ENCODE peak calls at places on chromosomes 4 and X, in ten cellular contexts. One of them, this sample, is unnamed.

GRCh38 chr4:141102367-141102766 is 30.9 kb downstream of the RNF150 start:
- DNase-seq in uterus: no peak
- DNase-seq in stomach: no peak
- DNase-seq in brain microvascular endothelial cell: peak
- DNase-seq in kidney epithelial cell: peak
- DNase-seq in HFFc6: peak
- DNase-seq in GM10248: no peak
- DNase-seq in cardiac fibroblast: peak
- DNase-seq in lung: no peak
- DNase-seq in astrocyte: peak
- DNase-seq in this sample: peak

GRCh38 chr4:187235456-187236170 is 512.0 kb upstream of the FAT1 start:
- DNase-seq in uterus: no peak
- DNase-seq in stomach: no peak
- DNase-seq in brain microvascular endothelial cell: no peak
- DNase-seq in kidney epithelial cell: no peak
- DNase-seq in HFFc6: no peak
- DNase-seq in GM10248: no peak
- DNase-seq in cardiac fibroblast: no peak
- DNase-seq in lung: no peak
- DNase-seq in astrocyte: peak
- DNase-seq in this sample: no peak

GRCh38 chrX:92231391-92231790 is 452.2 kb downstream of the PCDH11X start:
- DNase-seq in uterus: no peak
- DNase-seq in stomach: no peak
- DNase-seq in brain microvascular endothelial cell: no peak
- DNase-seq in kidney epithelial cell: no peak
- DNase-seq in HFFc6: no peak
- DNase-seq in GM10248: no peak
- DNase-seq in cardiac fibroblast: no peak
- DNase-seq in lung: no peak
- DNase-seq in astrocyte: no peak
- DNase-seq in this sample: no peak

GRCh38 chr4:172985552-172985951 is 183.1 kb upstream of the GALNT7 start:
- DNase-seq in uterus: no peak
- DNase-seq in stomach: no peak
- DNase-seq in brain microvascular endothelial cell: no peak
- DNase-seq in kidney epithelial cell: no peak
- DNase-seq in HFFc6: no peak
- DNase-seq in GM10248: no peak
- DNase-seq in cardiac fibroblast: peak
- DNase-seq in lung: no peak
- DNase-seq in astrocyte: peak
- DNase-seq in this sample: peak

GRCh38 chr4:189021831-189022230 is 882.6 kb downstream of the TRIML1 start:
- DNase-seq in uterus: no peak
- DNase-seq in stomach: no peak
- DNase-seq in brain microvascular endothelial cell: peak
- DNase-seq in kidney epithelial cell: no peak
- DNase-seq in HFFc6: peak
- DNase-seq in GM10248: no peak
- DNase-seq in cardiac fibroblast: peak
- DNase-seq in lung: no peak
- DNase-seq in astrocyte: no peak
- DNase-seq in this sample: peak

GRCh38 chrX:44344687-44345086 is 1.2 kb upstream of the EFHC2 start:
- DNase-seq in uterus: no peak
- DNase-seq in stomach: no peak
- DNase-seq in brain microvascular endothelial cell: no peak
- DNase-seq in kidney epithelial cell: no peak
- DNase-seq in HFFc6: no peak
- DNase-seq in GM10248: no peak
- DNase-seq in cardiac fibroblast: no peak
- DNase-seq in lung: no peak
- DNase-seq in astrocyte: no peak
- DNase-seq in this sample: no peak

GRCh38 chrX:31845003-31845402 is 773.2 kb upstream of the FTHL17 start:
- DNase-seq in uterus: no peak
- DNase-seq in stomach: no peak
- DNase-seq in brain microvascular endothelial cell: peak
- DNase-seq in kidney epithelial cell: no peak
- DNase-seq in HFFc6: no peak
- DNase-seq in GM10248: no peak
- DNase-seq in cardiac fibroblast: peak
- DNase-seq in lung: no peak
- DNase-seq in astrocyte: peak
- DNase-seq in this sample: peak

GRCh38 chr4:77959566-77960338 is 97.1 kb downstream of the MRPL1 start:
- DNase-seq in uterus: no peak
- DNase-seq in stomach: no peak
- DNase-seq in brain microvascular endothelial cell: peak
- DNase-seq in kidney epithelial cell: peak
- DNase-seq in HFFc6: peak
- DNase-seq in GM10248: peak
- DNase-seq in cardiac fibroblast: peak
- DNase-seq in lung: no peak
- DNase-seq in astrocyte: peak
- DNase-seq in this sample: peak

GRCh38 chrX:130085551-130085986 is 24.7 kb downstream of the ELF4 start:
- DNase-seq in uterus: peak
- DNase-seq in stomach: no peak
- DNase-seq in brain microvascular endothelial cell: no peak
- DNase-seq in kidney epithelial cell: no peak
- DNase-seq in HFFc6: no peak
- DNase-seq in GM10248: no peak
- DNase-seq in cardiac fibroblast: peak
- DNase-seq in lung: no peak
- DNase-seq in astrocyte: no peak
- DNase-seq in this sample: peak

GRCh38 chr4:139457318-139457717 is 3.4 kb downstream of the RAB33B start:
- DNase-seq in uterus: no peak
- DNase-seq in stomach: no peak
- DNase-seq in brain microvascular endothelial cell: no peak
- DNase-seq in kidney epithelial cell: no peak
- DNase-seq in HFFc6: no peak
- DNase-seq in GM10248: no peak
- DNase-seq in cardiac fibroblast: no peak
- DNase-seq in lung: no peak
- DNase-seq in astrocyte: no peak
- DNase-seq in this sample: no peak

GRCh38 chr4:172042714-172043114 is 229.5 kb downstream of the GALNTL6 start:
- DNase-seq in uterus: no peak
- DNase-seq in stomach: no peak
- DNase-seq in brain microvascular endothelial cell: no peak
- DNase-seq in kidney epithelial cell: no peak
- DNase-seq in HFFc6: no peak
- DNase-seq in GM10248: no peak
- DNase-seq in cardiac fibroblast: peak
- DNase-seq in lung: no peak
- DNase-seq in astrocyte: peak
- DNase-seq in this sample: no peak

GRCh38 chrX:115031989-115032388 is 14.6 kb upstream of the IL13RA2 start:
- DNase-seq in uterus: no peak
- DNase-seq in stomach: no peak
- DNase-seq in brain microvascular endothelial cell: no peak
- DNase-seq in kidney epithelial cell: no peak
- DNase-seq in HFFc6: peak
- DNase-seq in GM10248: no peak
- DNase-seq in cardiac fibroblast: no peak
- DNase-seq in lung: no peak
- DNase-seq in astrocyte: no peak
- DNase-seq in this sample: no peak

GRCh38 chr4:112860731-112861377 is 188.6 kb upstream of the ANK2 start:
- DNase-seq in uterus: no peak
- DNase-seq in stomach: no peak
- DNase-seq in brain microvascular endothelial cell: no peak
- DNase-seq in kidney epithelial cell: no peak
- DNase-seq in HFFc6: no peak
- DNase-seq in GM10248: no peak
- DNase-seq in cardiac fibroblast: no peak
- DNase-seq in lung: no peak
- DNase-seq in astrocyte: no peak
- DNase-seq in this sample: no peak

DNA sequence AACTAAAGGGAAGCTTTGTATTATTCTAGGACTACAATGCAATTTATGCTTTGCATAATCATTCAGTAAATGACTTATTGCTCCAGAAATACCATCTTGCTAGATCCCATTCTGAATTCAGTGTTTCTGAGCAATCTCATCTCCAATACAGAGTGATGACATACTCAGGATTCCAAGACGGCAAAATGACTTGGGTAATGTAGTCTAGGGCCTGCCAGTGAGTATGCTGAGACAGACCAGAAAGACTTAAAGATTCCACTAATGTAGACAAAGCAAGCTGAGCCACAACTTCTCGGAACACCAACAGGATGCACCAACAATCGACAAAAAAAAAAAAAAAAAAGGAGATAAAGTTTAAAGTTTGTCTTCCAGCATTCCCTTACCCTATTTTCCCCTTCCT is 939 bp upstream of the SEC24B start:
- DNase-seq in uterus: no peak
- DNase-seq in stomach: no peak
- DNase-seq in brain microvascular endothelial cell: peak
- DNase-seq in kidney epithelial cell: no peak
- DNase-seq in HFFc6: peak
- DNase-seq in GM10248: no peak
- DNase-seq in cardiac fibroblast: peak
- DNase-seq in lung: no peak
- DNase-seq in astrocyte: peak
- DNase-seq in this sample: peak
- TF ChIP-seq CTCF in uterus: no peak
- TF ChIP-seq CTCF in stomach: no peak
- TF ChIP-seq CTCF in brain microvascular endothelial cell: no peak
- TF ChIP-seq CTCF in kidney epithelial cell: no peak
- TF ChIP-seq CTCF in HFFc6: no peak
- TF ChIP-seq CTCF in GM10248: no peak
- TF ChIP-seq CTCF in cardiac fibroblast: no peak
- TF ChIP-seq CTCF in lung: no peak
- TF ChIP-seq CTCF in astrocyte: no peak
- TF ChIP-seq CTCF in this sample: no peak

DNA sequence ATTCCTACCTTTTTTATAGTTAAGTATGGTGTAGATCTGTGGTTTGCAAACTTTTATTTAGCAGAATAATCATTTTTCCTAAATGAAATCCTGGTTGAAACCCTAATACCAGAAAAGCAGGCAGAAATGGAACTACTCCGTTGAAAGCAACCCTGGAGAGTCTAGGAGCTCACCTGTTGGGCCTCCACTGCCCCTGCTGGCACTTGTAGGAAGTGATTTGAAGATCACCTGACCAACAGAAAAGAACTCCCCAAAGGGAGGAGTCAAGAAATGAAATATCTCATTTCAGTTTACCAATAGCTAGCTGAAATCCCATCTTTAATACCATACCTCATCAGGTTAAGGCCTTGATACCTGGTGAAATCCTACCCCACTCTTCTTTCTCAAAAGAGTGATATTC is 277.1 kb downstream of the KLHL13 start:
- DNase-seq in uterus: no peak
- DNase-seq in stomach: no peak
- DNase-seq in brain microvascular endothelial cell: no peak
- DNase-seq in kidney epithelial cell: no peak
- DNase-seq in HFFc6: no peak
- DNase-seq in GM10248: no peak
- DNase-seq in cardiac fibroblast: no peak
- DNase-seq in lung: no peak
- DNase-seq in astrocyte: no peak
- DNase-seq in this sample: no peak
- TF ChIP-seq CTCF in uterus: no peak
- TF ChIP-seq CTCF in stomach: no peak
- TF ChIP-seq CTCF in brain microvascular endothelial cell: no peak
- TF ChIP-seq CTCF in kidney epithelial cell: peak
- TF ChIP-seq CTCF in HFFc6: no peak
- TF ChIP-seq CTCF in GM10248: no peak
- TF ChIP-seq CTCF in cardiac fibroblast: no peak
- TF ChIP-seq CTCF in lung: no peak
- TF ChIP-seq CTCF in astrocyte: no peak
- TF ChIP-seq CTCF in this sample: no peak

GRCh38 chr4:13344216-13344615 is 139.9 kb downstream of the RAB28 start:
- DNase-seq in uterus: no peak
- DNase-seq in stomach: no peak
- DNase-seq in brain microvascular endothelial cell: no peak
- DNase-seq in kidney epithelial cell: no peak
- DNase-seq in HFFc6: no peak
- DNase-seq in GM10248: no peak
- DNase-seq in cardiac fibroblast: no peak
- DNase-seq in lung: no peak
- DNase-seq in astrocyte: no peak
- DNase-seq in this sample: no peak
- TF ChIP-seq CTCF in uterus: no peak
- TF ChIP-seq CTCF in stomach: no peak
- TF ChIP-seq CTCF in brain microvascular endothelial cell: no peak
- TF ChIP-seq CTCF in kidney epithelial cell: no peak
- TF ChIP-seq CTCF in HFFc6: no peak
- TF ChIP-seq CTCF in GM10248: no peak
- TF ChIP-seq CTCF in cardiac fibroblast: no peak
- TF ChIP-seq CTCF in lung: no peak
- TF ChIP-seq CTCF in astrocyte: no peak
- TF ChIP-seq CTCF in this sample: no peak

DNA sequence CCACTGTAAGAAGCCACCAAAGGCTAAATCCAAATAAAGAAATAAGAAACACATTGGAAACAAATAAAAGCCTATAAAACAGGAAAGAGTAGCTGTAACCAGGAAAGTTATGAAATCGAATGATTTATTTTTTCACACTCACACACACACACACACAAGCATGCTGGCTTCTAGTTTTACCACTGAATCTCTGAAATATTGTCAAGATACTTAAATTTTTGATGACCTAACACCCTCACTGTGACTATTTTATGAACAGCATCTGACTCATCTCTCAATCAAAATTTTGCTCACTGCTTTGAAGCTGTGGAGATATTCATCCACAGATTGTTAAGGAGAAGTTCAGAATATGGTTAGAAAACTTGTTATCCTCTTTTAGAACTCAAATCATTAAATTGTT is 13.9 kb upstream of the GABRB1 start:
- DNase-seq in uterus: no peak
- DNase-seq in stomach: no peak
- DNase-seq in brain microvascular endothelial cell: peak
- DNase-seq in kidney epithelial cell: no peak
- DNase-seq in HFFc6: no peak
- DNase-seq in GM10248: no peak
- DNase-seq in cardiac fibroblast: peak
- DNase-seq in lung: no peak
- DNase-seq in astrocyte: peak
- DNase-seq in this sample: no peak
- TF ChIP-seq CTCF in uterus: no peak
- TF ChIP-seq CTCF in stomach: no peak
- TF ChIP-seq CTCF in brain microvascular endothelial cell: no peak
- TF ChIP-seq CTCF in kidney epithelial cell: no peak
- TF ChIP-seq CTCF in HFFc6: no peak
- TF ChIP-seq CTCF in GM10248: no peak
- TF ChIP-seq CTCF in cardiac fibroblast: no peak
- TF ChIP-seq CTCF in lung: no peak
- TF ChIP-seq CTCF in astrocyte: no peak
- TF ChIP-seq CTCF in this sample: no peak

DNA sequence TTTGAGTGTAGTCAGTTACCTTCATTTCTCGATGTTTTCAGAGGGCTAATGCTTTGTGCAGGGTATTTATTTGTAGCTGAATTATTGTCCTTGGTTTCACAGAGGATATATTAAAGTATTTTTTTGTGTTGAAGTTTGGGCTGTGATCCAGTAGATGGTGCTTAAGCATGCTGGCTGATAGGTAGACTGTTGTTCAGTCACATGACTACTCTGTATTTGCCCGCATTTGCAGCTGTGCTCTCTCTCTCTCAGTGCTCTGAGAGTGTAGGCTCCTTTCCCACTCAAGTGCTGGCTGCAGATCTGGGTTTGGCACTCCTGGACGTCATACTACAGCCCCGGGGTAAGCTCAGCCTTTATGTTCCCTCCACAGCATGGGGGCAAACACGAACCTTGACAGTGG is 21.7 kb downstream of the RAB40AL start:
- DNase-seq in uterus: no peak
- DNase-seq in stomach: no peak
- DNase-seq in brain microvascular endothelial cell: no peak
- DNase-seq in kidney epithelial cell: no peak
- DNase-seq in HFFc6: no peak
- DNase-seq in GM10248: no peak
- DNase-seq in cardiac fibroblast: peak
- DNase-seq in lung: no peak
- DNase-seq in astrocyte: no peak
- DNase-seq in this sample: no peak
- TF ChIP-seq CTCF in uterus: no peak
- TF ChIP-seq CTCF in stomach: no peak
- TF ChIP-seq CTCF in brain microvascular endothelial cell: no peak
- TF ChIP-seq CTCF in kidney epithelial cell: no peak
- TF ChIP-seq CTCF in HFFc6: no peak
- TF ChIP-seq CTCF in GM10248: no peak
- TF ChIP-seq CTCF in cardiac fibroblast: no peak
- TF ChIP-seq CTCF in lung: no peak
- TF ChIP-seq CTCF in astrocyte: no peak
- TF ChIP-seq CTCF in this sample: no peak

This sample was measured in fibroblast of pulmonary artery.